ENCODE peak calls at places on chromosomes 5 and 9, in four cellular contexts. O is K562, A is HepG2, N is GM12878. M is an unnamed sample.
A peak's percentile ranks its signal among the peaks of the same experiment; 100 is the strongest.

GRCh38 chr5:96823900-96824351 is 16.2 kb upstream of the ERAP1 start:
- DNase-seq in A (peak; percentile 25), N (no peak), O (no peak), M (no peak)

GRCh38 chr9:129160712-129161533 is 17.1 kb downstream of the IER5L start:
- DNase-seq in N (no peak), O (no peak), A (no peak), M (no peak)

GRCh38 chr9:96031366-96031824 is 155.9 kb downstream of the ERCC6L2 start:
- DNase-seq in O (no peak), A (no peak), N (no peak), M (no peak)

GRCh38 chr9:134630861-134631260 is 10.7 kb upstream of the COL5A1 start:
- DNase-seq in A (no peak), N (no peak), O (no peak), M (no peak)

GRCh38 chr5:7869474-7870136 is 657 bp downstream of the MTRR start:
- DNase-seq in A (no peak), N (no peak), O (no peak), M (no peak)

GRCh38 chr9:109166171-109166770 is 778 bp downstream of the FRRS1L start:
- DNase-seq in A (no peak), O (no peak), N (no peak), M (no peak)

GRCh38 chr5:61631438-61631941 is 299.4 kb downstream of the ZSWIM6 start:
- DNase-seq in A (no peak), N (no peak), O (no peak), M (no peak)

GRCh38 chr9:69297300-69297980 is 27.6 kb upstream of the ENTREP1 start:
- DNase-seq in A (no peak), O (no peak), N (no peak), M (no peak)

GRCh38 chr5:151024440-151024839 is 4.0 kb downstream of the GPX3 start:
- DNase-seq in N (no peak), A (no peak), O (no peak), M (no peak)

GRCh38 chr9:94782367-94783120 is 56.0 kb downstream of the AOPEP start:
- DNase-seq in N (no peak), O (no peak), A (no peak), M (no peak)

GRCh38 chr5:142184939-142185526 is 76.5 kb downstream of the NDFIP1 start:
- DNase-seq in N (no peak), O (no peak), A (no peak), M (no peak)

GRCh38 chr5:80754900-80755299 is 100.1 kb upstream of the DHFR start:
- DNase-seq in N (peak; percentile 33), O (no peak), A (no peak), M (no peak)

GRCh38 chr5:172687983-172688734 is 47.1 kb downstream of the NEURL1B start:
- DNase-seq in O (no peak), N (no peak), A (no peak), M (no peak)

GRCh38 chr5:1378096-1378495 is 33.2 kb upstream of the CLPTM1L start:
- DNase-seq in N (no peak), O (no peak), A (no peak), M (no peak)

GRCh38 chr5:163631846-163632245 is 126.4 kb downstream of the MAT2B start:
- DNase-seq in O (no peak), N (no peak), A (no peak), M (no peak)

GRCh38 chr9:5851445-5851844 is 18.5 kb upstream of the ERMP1 start:
- DNase-seq in N (peak; percentile 90), O (no peak), A (no peak), M (no peak)

GRCh38 chr9:121780641-121781040 is 129.2 kb downstream of the DAB2IP start:
- DNase-seq in O (no peak), N (no peak), A (no peak), M (no peak)
- TF ChIP-seq SP1 in O (no peak), N (no peak), A (no peak), M (no peak)

GRCh38 chr5:178182158-178182876 is 4.9 kb downstream of the GMCL2 start:
- DNase-seq in A (no peak), O (no peak), N (no peak), M (no peak)
- TF ChIP-seq FOXM1 in A (no peak), O (no peak), N (no peak), M (no peak)

GRCh38 chr9:93319992-93320490 is 131.4 kb upstream of the FAM120A start:
- DNase-seq in O (peak; percentile 12), N (no peak), A (no peak), M (no peak)
- TF ChIP-seq FOXK2 in O (no peak), N (no peak), A (no peak), M (no peak)

DNA sequence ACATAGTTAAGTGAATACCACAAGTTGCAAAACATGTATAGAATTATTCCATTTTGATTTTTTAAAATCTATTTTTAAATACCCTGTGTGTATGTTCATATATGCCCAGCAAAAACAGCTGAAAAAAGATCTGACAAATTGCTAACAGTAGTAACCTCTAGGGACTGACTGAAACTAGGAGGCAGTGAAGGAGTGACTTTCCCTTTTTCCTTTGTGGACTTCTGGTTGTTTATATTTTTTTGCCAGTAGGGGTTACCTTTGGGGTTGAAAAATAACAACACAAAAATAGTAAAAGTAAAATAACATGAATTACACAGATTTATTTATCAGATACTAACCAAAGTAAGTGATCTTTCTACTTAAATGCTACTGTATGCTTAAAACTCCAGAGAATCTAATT is 2.9 kb downstream of the MEGF9 start:
- DNase-seq in A (no peak), O (peak; percentile 22), N (no peak), M (no peak)
- TF ChIP-seq SP1 in A (no peak), O (no peak), N (no peak), M (no peak)

DNA sequence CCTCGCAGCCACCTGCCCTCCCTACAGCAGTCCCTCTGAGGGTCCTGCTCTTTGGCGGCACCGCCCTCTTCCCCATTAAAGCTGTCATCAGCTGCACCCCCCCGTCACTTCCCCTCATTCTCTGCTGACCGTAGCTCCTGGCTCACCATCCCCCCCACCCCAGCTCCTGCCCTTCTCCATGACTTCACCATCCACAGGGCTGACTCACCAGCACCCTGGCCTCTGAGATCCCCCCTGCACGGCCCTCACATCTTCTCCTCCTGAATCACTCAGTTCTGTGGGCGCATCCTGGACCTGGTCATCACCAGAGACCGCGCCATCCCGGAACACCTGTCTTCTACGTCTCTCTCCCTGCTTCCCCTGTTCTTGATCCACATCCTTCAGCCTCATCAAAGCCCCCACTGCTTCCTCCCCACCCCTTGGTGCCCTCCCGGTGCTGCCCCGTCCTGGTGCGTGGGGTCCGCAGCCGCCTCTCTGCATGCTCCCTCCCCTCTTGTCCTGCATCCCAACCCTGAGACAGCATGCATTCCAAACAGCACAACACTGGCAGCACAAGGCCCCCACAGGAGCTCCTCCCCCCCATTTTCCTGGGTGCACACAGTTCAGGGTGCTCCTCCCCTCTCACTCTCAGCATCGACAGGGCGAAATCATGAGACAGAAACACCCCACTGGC is 12.9 kb downstream of the FLT4 start:
- DNase-seq in O (no peak), A (no peak), N (no peak), M (no peak)
- TF ChIP-seq FOXM1 in O (no peak), A (no peak), N (no peak), M (no peak)

M was measured in HEK293T.